ENCODE peak calls at places on chromosomes 11 and 22, in five cellular contexts. B is Caco-2, C is neuronal stem cell, M is mammary epithelial cell, Q is A549. R is an unnamed sample.

GRCh38 chr22:49838771-49839717 is 11.4 kb upstream of the BRD1 start:
- DNase-seq in B (no peak), C (no peak), M (peak), Q (no peak), R (no peak)

GRCh38 chr11:60925685-60926267 is 1.5 kb downstream of the TMEM132A start:
- DNase-seq in M (peak), Q (peak), C (no peak), B (no peak), R (no peak)

GRCh38 chr11:123608371-123608770 is 46.1 kb downstream of the SCN3B start:
- DNase-seq in M (no peak), C (no peak), Q (no peak), B (no peak), R (no peak)

GRCh38 chr11:1771273-1771672 is 7.5 kb upstream of the CTSD start:
- DNase-seq in B (no peak), Q (no peak), C (no peak), M (peak), R (no peak)

GRCh38 chr11:30786392-30787120 is 200.4 kb upstream of the MPPED2 start:
- DNase-seq in M (no peak), Q (no peak), C (no peak), B (no peak), R (peak)

GRCh38 chr11:92225563-92226308 is 1.1 kb downstream of the FAT3 start:
- DNase-seq in B (no peak), Q (no peak), M (peak), C (peak), R (no peak)

GRCh38 chr11:16605440-16605970 is 132.9 kb upstream of the C11orf58 start:
- DNase-seq in M (peak), B (peak), C (peak), Q (no peak), R (no peak)

GRCh38 chr11:70054020-70054419 is 24.1 kb upstream of the ANO1 start:
- DNase-seq in C (no peak), Q (no peak), M (no peak), B (peak), R (no peak)

GRCh38 chr11:111539426-111540113 is 950 bp upstream of the LAYN start:
- DNase-seq in B (no peak), Q (no peak), M (no peak), C (no peak), R (no peak)

GRCh38 chr22:46073683-46074504 is 76.4 kb upstream of the PPARA start:
- DNase-seq in B (peak), C (no peak), Q (no peak), M (peak), R (no peak)

GRCh38 chr11:80592546-80592945 is 1151.7 kb upstream of the TENM4 start:
- DNase-seq in Q (no peak), B (no peak), M (no peak), C (no peak), R (no peak)

GRCh38 chr11:47514825-47515647 is 37.9 kb downstream of the CELF1 start:
- DNase-seq in M (peak), B (no peak), C (no peak), Q (peak), R (peak)

GRCh38 chr22:19891350-19892248 is 36.9 kb upstream of the GNB1L start:
- DNase-seq in Q (no peak), B (peak), M (peak), C (peak), R (no peak)

GRCh38 chr11:102256251-102256650 is 61.0 kb upstream of the BIRC3 start:
- DNase-seq in M (peak), Q (no peak), C (no peak), B (peak), R (no peak)

GRCh38 chr11:16744128-16744725 is 5.8 kb downstream of the C11orf58 start:
- DNase-seq in B (no peak), M (no peak), C (no peak), Q (no peak), R (no peak)

GRCh38 chr11:47403135-47403534 is 5.3 kb upstream of the SLC39A13 start:
- DNase-seq in C (no peak), M (no peak), B (no peak), Q (no peak), R (no peak)

GRCh38 chr11:117419915-117420485 is 92.3 kb downstream of the CEP164 start:
- DNase-seq in B (peak), C (no peak), M (no peak), Q (no peak), R (no peak)

GRCh38 chr11:35589281-35589680 is 29.0 kb upstream of the FJX1 start:
- DNase-seq in Q (no peak), M (no peak), C (no peak), B (no peak), R (no peak)

GRCh38 chr11:35588627-35589026 is 29.6 kb upstream of the FJX1 start:
- DNase-seq in C (no peak), Q (no peak), M (peak), B (no peak), R (peak)

GRCh38 chr11:35586216-35586615 is 32.0 kb upstream of the FJX1 start:
- DNase-seq in M (no peak), C (no peak), Q (no peak), B (no peak), R (no peak)

GRCh38 chr11:35590412-35590811 is 27.8 kb upstream of the FJX1 start:
- DNase-seq in C (no peak), B (no peak), M (no peak), Q (no peak), R (no peak)

GRCh38 chr11:35587972-35588371 is 30.3 kb upstream of the FJX1 start:
- DNase-seq in Q (no peak), B (no peak), M (no peak), C (no peak), R (no peak)
- H3K4me3 ChIP-seq in Q (no peak), B (no peak), M (no peak), C (no peak), R (no peak)

DNA sequence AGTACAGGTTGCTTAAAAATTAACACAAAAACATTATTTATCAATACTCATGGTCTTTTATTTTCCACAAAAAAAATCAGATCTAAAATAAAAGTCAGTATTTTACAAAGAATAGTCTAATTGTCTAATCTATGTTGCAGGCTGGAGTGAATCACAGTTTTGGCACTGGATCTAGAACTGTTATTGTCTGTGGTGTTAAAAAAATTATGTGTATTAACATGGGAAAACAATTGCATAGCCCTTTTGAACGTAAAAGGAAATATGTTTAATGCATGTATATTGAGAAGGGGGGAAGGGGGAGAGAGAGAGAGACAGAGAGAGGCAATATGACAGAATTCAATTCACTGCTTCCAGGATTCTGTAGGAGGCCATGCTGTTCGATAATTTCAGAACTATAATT is 324.8 kb upstream of the CCDC90B start:
- DNase-seq in M (no peak), Q (no peak), C (no peak), B (no peak), R (no peak)
- H3K4me3 ChIP-seq in M (no peak), Q (no peak), C (no peak), B (no peak), R (no peak)

GRCh38 chr22:44669725-44670027 is 32.3 kb upstream of the PRR5 start:
- DNase-seq in Q (peak), B (peak), M (no peak), C (no peak), R (no peak)
- H3K4me3 ChIP-seq in Q (no peak), B (no peak), M (no peak), C (peak), R (peak)

GRCh38 chr11:35126000-35126878 is 12.7 kb upstream of the CD44 start:
- DNase-seq in C (no peak), M (no peak), B (no peak), Q (no peak), R (no peak)
- H3K4me3 ChIP-seq in C (no peak), M (no peak), B (no peak), Q (no peak), R (no peak)

DNA sequence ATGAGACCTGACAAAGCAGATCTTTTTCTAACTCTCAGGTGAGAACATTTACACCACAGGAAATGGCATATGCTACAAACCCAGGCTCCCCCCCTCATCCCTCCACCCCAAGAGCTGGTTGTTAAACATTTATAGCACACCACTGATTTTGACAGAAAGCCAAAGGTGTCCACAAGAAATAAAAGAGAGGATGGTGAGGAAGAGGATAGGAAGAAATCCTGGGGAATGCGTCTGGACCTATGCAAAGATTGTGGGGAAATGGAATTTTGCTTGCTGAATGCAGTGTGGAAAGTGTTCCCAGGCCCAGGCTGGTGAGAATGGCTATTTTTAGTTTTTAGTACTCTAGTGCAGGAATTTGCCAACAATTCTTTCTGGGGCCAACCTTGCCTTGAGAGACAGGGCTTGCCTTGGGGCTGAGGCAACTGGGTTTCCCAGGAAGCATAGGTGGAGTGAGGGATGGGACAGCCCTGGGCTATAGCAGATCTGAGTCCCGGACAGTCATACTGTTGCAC is 163.9 kb downstream of the ADAMTS15 start:
- DNase-seq in M (peak), B (no peak), C (no peak), Q (peak), R (peak)
- H3K4me3 ChIP-seq in M (no peak), B (no peak), C (no peak), Q (no peak), R (no peak)

GRCh38 chr11:7890417-7891179 is 40.5 kb downstream of the OR10A6 start:
- DNase-seq in Q (no peak), B (no peak), C (no peak), M (no peak), R (no peak)

GRCh38 chr11:7892751-7893356 is 38.2 kb downstream of the OR10A6 start:
- DNase-seq in C (peak), Q (peak), B (no peak), M (peak), R (no peak)

GRCh38 chr11:7893792-7894191 is 37.3 kb downstream of the OR10A6 start:
- DNase-seq in Q (no peak), B (no peak), C (no peak), M (no peak), R (no peak)

GRCh38 chr11:7892059-7892699 is 38.9 kb downstream of the OR10A6 start:
- DNase-seq in C (no peak), B (no peak), Q (no peak), M (no peak), R (peak)

DNA sequence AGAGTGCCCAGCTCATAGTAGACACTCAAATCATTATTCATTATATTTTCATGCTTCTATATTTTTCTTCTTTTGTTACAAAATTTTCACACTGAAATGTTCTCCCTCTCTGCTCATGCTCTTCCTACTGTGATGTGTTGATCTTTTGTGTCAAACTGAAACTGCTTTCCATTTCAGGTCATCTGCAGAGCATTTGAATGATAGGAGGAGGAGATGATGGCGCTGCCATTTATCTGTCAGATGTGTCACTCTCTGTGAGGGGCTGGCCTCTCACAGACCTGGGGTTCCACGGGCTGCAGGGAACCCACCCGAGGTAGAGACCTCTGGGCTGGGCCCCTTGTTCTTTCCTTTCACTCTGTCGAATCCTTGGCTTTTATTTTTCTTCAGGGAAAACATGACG is 41.1 kb downstream of the OR10A6 start:
- DNase-seq in C (no peak), M (no peak), Q (no peak), B (no peak), R (no peak)
- H3K4me3 ChIP-seq in C (no peak), M (no peak), Q (no peak), B (no peak), R (peak)

R was measured in BJ.